ENCODE peak calls at places on chromosomes 6 and 20, in four cellular contexts. Y, W, F and G are unnamed samples.

GRCh38 chr6:41503841-41504525 is 42.2 kb upstream of the FOXP4 start:
- DNase-seq in W (no peak), F (no peak), Y (peak), G (no peak)

GRCh38 chr6:169073311-169073710 is 180.3 kb downstream of the THBS2 start:
- DNase-seq in F (no peak), W (no peak), Y (no peak), G (no peak)

GRCh38 chr20:63312268-63312667 is 19.3 kb downstream of the COL20A1 start:
- DNase-seq in F (no peak), W (no peak), Y (no peak), G (no peak)

GRCh38 chr20:47784599-47785320 is 521 bp downstream of the SULF2 start:
- DNase-seq in Y (peak), W (no peak), F (no peak), G (peak)

GRCh38 chr20:62512812-62513211 is 37.0 kb upstream of the GATA5 start:
- DNase-seq in W (no peak), F (no peak), Y (no peak), G (no peak)

GRCh38 chr20:45998761-45999160 is 9.9 kb upstream of the MMP9 start:
- DNase-seq in Y (no peak), F (no peak), W (no peak), G (no peak)

GRCh38 chr6:31210842-31211241 is 40.4 kb upstream of the POU5F1 start:
- DNase-seq in Y (no peak), F (no peak), W (no peak), G (no peak)

GRCh38 chr6:38151580-38152500 is 332.3 kb downstream of the ZFAND3 start:
- DNase-seq in F (no peak), W (no peak), Y (no peak), G (no peak)

GRCh38 chr6:152368761-152369624 is 268.2 kb downstream of the SYNE1 start:
- DNase-seq in Y (no peak), W (no peak), F (no peak), G (no peak)